ENCODE peak calls at places on chromosomes 11 and 22, in nine cellular contexts. Y, R, B, L, I, P, X, F and A are unnamed samples.

GRCh38 chr11:129368889-129369672 is 6.6 kb upstream of the BARX2 start:
- DNase-seq in B (no peak), L (no peak), P (no peak), F (no peak), R (no peak), X (no peak), I (no peak), Y (no peak), A (no peak)

GRCh38 chr11:73001615-73002014 is 140.5 kb downstream of the FCHSD2 start:
- DNase-seq in Y (peak; percentile 9), B (no peak), P (no peak), X (no peak), R (no peak), I (no peak), F (no peak), L (no peak), A (no peak)

GRCh38 chr22:50010676-50011446 is 1.7 kb downstream of the IL17REL start:
- DNase-seq in B (peak; percentile 89), Y (no peak), R (no peak), P (no peak), I (peak; percentile 49), F (no peak), X (no peak), L (no peak), A (peak; percentile 62)

GRCh38 chr11:115425243-115425642 is 79.0 kb downstream of the CADM1 start:
- DNase-seq in X (no peak), B (no peak), Y (no peak), R (no peak), I (no peak), P (no peak), L (no peak), F (no peak), A (no peak)

GRCh38 chr11:102302241-102302640 is 15.0 kb upstream of the BIRC3 start:
- DNase-seq in I (no peak), F (no peak), X (no peak), B (no peak), P (no peak), R (no peak), L (no peak), Y (no peak), A (no peak)

GRCh38 chr11:55697817-55698216 is 35.8 kb downstream of the OR4C6 start:
- DNase-seq in Y (no peak), F (no peak), B (no peak), R (no peak), X (no peak), P (no peak), L (no peak), I (no peak), A (no peak)

GRCh38 chr11:113519989-113520613 is 44.9 kb upstream of the DRD2 start:
- DNase-seq in F (peak; percentile 37), X (no peak), Y (no peak), R (no peak), L (no peak), P (no peak), I (no peak), B (no peak), A (no peak)

GRCh38 chr11:27471588-27472397 is 797 bp downstream of the LGR4 start:
- DNase-seq in B (peak; percentile 64), F (peak; percentile 44), I (no peak), L (peak; percentile 41), R (peak; percentile 52), X (no peak), Y (no peak), P (peak; percentile 52), A (peak; percentile 33)